ENCODE peak calls at places on chromosomes 1 and 21, in five cellular contexts. One of them, this sample, is unnamed.

GRCh38 chr1:201511925-201512539 is 5.1 kb upstream of the CSRP1 start:
- DNase-seq in GF-D8: peak
- DNase-seq in H1: no peak
- DNase-seq in posterior vena cava: peak
- DNase-seq in right cardiac atrium: peak
- DNase-seq in this sample: no peak

GRCh38 chr21:29697555-29698193 is 242.1 kb downstream of the GRIK1 start:
- DNase-seq in right cardiac atrium: no peak
- DNase-seq in posterior vena cava: no peak
- DNase-seq in GF-D8: no peak
- DNase-seq in H1: no peak
- DNase-seq in this sample: no peak

GRCh38 chr1:64072089-64072835 is 131.2 kb upstream of the UBE2U start:
- DNase-seq in posterior vena cava: no peak
- DNase-seq in H1: no peak
- DNase-seq in GF-D8: no peak
- DNase-seq in right cardiac atrium: no peak
- DNase-seq in this sample: peak

GRCh38 chr1:244137725-244138124 is 86.6 kb downstream of the ZBTB18 start:
- DNase-seq in GF-D8: no peak
- DNase-seq in right cardiac atrium: no peak
- DNase-seq in posterior vena cava: no peak
- DNase-seq in H1: no peak
- DNase-seq in this sample: no peak

GRCh38 chr1:226697151-226697575 is 41.9 kb downstream of the ITPKB start:
- DNase-seq in posterior vena cava: no peak
- DNase-seq in right cardiac atrium: no peak
- DNase-seq in H1: no peak
- DNase-seq in GF-D8: no peak
- DNase-seq in this sample: no peak

GRCh38 chr1:161885013-161885412 is 118.9 kb downstream of the ATF6 start:
- DNase-seq in GF-D8: no peak
- DNase-seq in right cardiac atrium: no peak
- DNase-seq in posterior vena cava: no peak
- DNase-seq in H1: no peak
- DNase-seq in this sample: no peak

GRCh38 chr21:29181799-29182470 is 51.5 kb downstream of the MAP3K7CL start:
- DNase-seq in GF-D8: no peak
- DNase-seq in posterior vena cava: no peak
- DNase-seq in right cardiac atrium: no peak
- DNase-seq in H1: no peak
- DNase-seq in this sample: no peak

GRCh38 chr1:157948547-157949152 is 44.8 kb upstream of the KIRREL1 start:
- DNase-seq in GF-D8: no peak
- DNase-seq in H1: peak
- DNase-seq in right cardiac atrium: peak
- DNase-seq in posterior vena cava: no peak
- DNase-seq in this sample: peak

GRCh38 chr1:168728452-168729404 is at the start of gene DPT:
- DNase-seq in H1: no peak
- DNase-seq in posterior vena cava: no peak
- DNase-seq in right cardiac atrium: peak
- DNase-seq in GF-D8: no peak
- DNase-seq in this sample: no peak

GRCh38 chr1:247331172-247331525 is 518 bp downstream of the ZNF496 start:
- DNase-seq in right cardiac atrium: peak
- DNase-seq in H1: no peak
- DNase-seq in posterior vena cava: peak
- DNase-seq in GF-D8: peak
- DNase-seq in this sample: peak

GRCh38 chr1:46413596-46413985 is 19.5 kb downstream of the FAAH start:
- DNase-seq in right cardiac atrium: no peak
- DNase-seq in GF-D8: no peak
- DNase-seq in posterior vena cava: no peak
- DNase-seq in H1: no peak
- DNase-seq in this sample: no peak

GRCh38 chr1:159936284-159936904 is 9.0 kb downstream of the IGSF9 start:
- DNase-seq in GF-D8: peak
- DNase-seq in posterior vena cava: peak
- DNase-seq in H1: no peak
- DNase-seq in right cardiac atrium: peak
- DNase-seq in this sample: peak